ENCODE peak calls at places on chromosomes 6 and 20, in nine cellular contexts. P is A673, Y is fibroblast of lung, M is adrenal gland, G is uterus, S is cardiac muscle cell, D is HCT116, X is lower lobe of right lung, U is esophagus muscularis mucosa. L is an unnamed sample. For H3K4me1, the result is how much of the 10 kb centered on the place peaks cover.

GRCh38 chr20:44716309-44717106 is 1.3 kb downstream of the CCN5 start:
- DNase-seq in G (no peak), Y (no peak), D (no peak), X (peak), S (no peak), M (no peak), U (no peak), P (no peak), L (no peak)

GRCh38 chr6:308768-309167 is 16.5 kb downstream of the DUSP22 start:
- DNase-seq in Y (no peak), G (no peak), D (no peak), U (no peak), M (no peak), S (no peak), X (no peak), P (no peak), L (no peak)

GRCh38 chr20:61325718-61326117 is 73.7 kb downstream of the CDH4 start:
- DNase-seq in M (no peak), U (no peak), X (no peak), P (no peak), D (no peak), Y (no peak), S (no peak), G (no peak), L (no peak)

GRCh38 chr6:14068133-14068532 is 49.4 kb upstream of the CD83 start:
- DNase-seq in S (no peak), G (no peak), Y (peak), X (no peak), M (no peak), D (no peak), U (no peak), P (no peak), L (no peak)

GRCh38 chr20:4791121-4791520 is 69.4 kb downstream of the PRND start:
- DNase-seq in M (no peak), U (no peak), X (no peak), Y (peak), P (no peak), D (no peak), G (no peak), S (no peak), L (no peak)

GRCh38 chr20:39049684-39050554 is 87.8 kb downstream of the DHX35 start:
- DNase-seq in G (peak), U (no peak), X (peak), D (peak), S (peak), Y (peak), P (peak), M (peak), L (peak)

GRCh38 chr20:44039741-44040140 is 125.1 kb downstream of the TOX2 start:
- DNase-seq in Y (no peak), M (no peak), D (no peak), X (no peak), S (no peak), P (no peak), G (no peak), U (no peak), L (no peak)

GRCh38 chr6:38570750-38571149 is 69.0 kb downstream of the BTBD9 start:
- DNase-seq in M (no peak), P (peak), X (no peak), U (no peak), S (peak), G (no peak), D (no peak), Y (peak), L (no peak)

GRCh38 chr6:148265058-148265457 is 77.6 kb upstream of the SASH1 start:
- DNase-seq in P (no peak), D (no peak), G (no peak), S (no peak), Y (no peak), X (no peak), M (no peak), U (no peak), L (no peak)

GRCh38 chr6:135002229-135002844 is 52.3 kb downstream of the HBS1L start:
- DNase-seq in D (peak), M (no peak), G (no peak), S (peak), X (no peak), Y (peak), P (peak), U (no peak), L (no peak)

GRCh38 chr6:168516941-168517741 is 76.2 kb downstream of the SMOC2 start:
- DNase-seq in P (no peak), M (no peak), D (no peak), G (no peak), X (no peak), S (no peak), U (no peak), Y (no peak), L (no peak)

GRCh38 chr20:24406761-24407550 is 62.5 kb upstream of the SYNDIG1 start:
- DNase-seq in P (no peak), M (no peak), Y (peak), U (peak), D (no peak), S (no peak), X (no peak), G (no peak), L (no peak)

GRCh38 chr20:18679020-18679419 is 91.2 kb downstream of the DTD1 start:
- DNase-seq in M (no peak), Y (peak), G (no peak), S (no peak), U (no peak), P (no peak), X (no peak), D (no peak), L (no peak)

GRCh38 chr20:51237278-51237677 is 214.4 kb upstream of the KCNG1 start:
- DNase-seq in D (no peak), U (no peak), Y (no peak), M (no peak), S (no peak), P (no peak), X (no peak), G (no peak), L (no peak)

GRCh38 chr6:16964553-16965499 is 137.0 kb upstream of the STMND1 start:
- DNase-seq in S (peak), U (peak), G (peak), P (peak), D (peak), M (peak), Y (peak), X (peak), L (peak)

GRCh38 chr6:143962644-143962929 is 45.5 kb downstream of the PLAGL1 start:
- DNase-seq in U (no peak), S (no peak), X (no peak), M (no peak), Y (peak), G (peak), P (peak), D (no peak), L (no peak)

GRCh38 chr20:10185741-10186558 is 32.7 kb upstream of the SNAP25 start:
- DNase-seq in P (no peak), S (no peak), X (no peak), G (no peak), D (no peak), U (no peak), M (peak), Y (peak), L (no peak)

GRCh38 chr6:158688860-158689259 is 39.0 kb downstream of the SYTL3 start:
- DNase-seq in M (no peak), P (no peak), U (no peak), Y (no peak), X (no peak), D (no peak), G (no peak), S (no peak), L (no peak)

GRCh38 chr6:36743538-36744441 is 46.2 kb downstream of the RAB44 start:
- DNase-seq in U (no peak), G (no peak), M (no peak), Y (no peak), D (no peak), S (no peak), P (no peak), X (no peak), L (peak)

GRCh38 chr6:128028183-128028582 is 127.3 kb upstream of the THEMIS start:
- DNase-seq in S (no peak), Y (no peak), M (no peak), P (no peak), X (no peak), U (no peak), G (no peak), D (no peak), L (no peak)

GRCh38 chr6:15283986-15284361 is 38.1 kb downstream of the JARID2 start:
- DNase-seq in Y (no peak), G (no peak), U (no peak), D (no peak), M (no peak), P (no peak), S (no peak), X (no peak), L (no peak)

GRCh38 chr6:35942355-35942754 is 21.5 kb upstream of the SRPK1 start:
- DNase-seq in Y (no peak), X (no peak), U (no peak), D (no peak), S (no peak), P (no peak), G (no peak), M (no peak), L (no peak)

GRCh38 chr6:126170433-126170832 is 169.5 kb upstream of the CENPW start:
- DNase-seq in X (no peak), M (no peak), S (no peak), Y (no peak), U (peak), G (no peak), D (no peak), P (no peak), L (no peak)

GRCh38 chr6:126167726-126168125 is 172.2 kb upstream of the CENPW start:
- DNase-seq in P (no peak), G (no peak), S (no peak), M (no peak), D (no peak), X (no peak), Y (peak), U (no peak), L (no peak)

GRCh38 chr6:126174697-126175096 is 165.2 kb upstream of the CENPW start:
- DNase-seq in X (no peak), U (no peak), Y (no peak), S (no peak), P (no peak), M (no peak), D (no peak), G (no peak), L (no peak)

GRCh38 chr6:126172151-126172550 is 167.8 kb upstream of the CENPW start:
- DNase-seq in U (no peak), G (no peak), S (no peak), D (no peak), Y (no peak), M (no peak), X (no peak), P (no peak), L (no peak)

GRCh38 chr6:126170875-126171489 is 168.9 kb upstream of the CENPW start:
- DNase-seq in Y (peak), U (peak), D (no peak), M (peak), G (no peak), X (no peak), S (peak), P (peak), L (peak)
- TF ChIP-seq CTCF in Y (peak), U (no peak), D (peak), M (peak), G (no peak), X (peak), S (peak), P (peak), L (no peak)

GRCh38 chr6:7672066-7673062 is 53.5 kb upstream of the BMP6 start:
- DNase-seq in S (no peak), Y (peak), P (no peak), M (no peak), G (no peak), X (no peak), D (no peak), U (no peak), L (no peak)

GRCh38 chr6:7674291-7674690 is 51.6 kb upstream of the BMP6 start:
- DNase-seq in D (no peak), M (no peak), U (no peak), P (no peak), G (no peak), Y (no peak), S (no peak), X (no peak), L (no peak)

GRCh38 chr6:7671581-7671980 is 54.3 kb upstream of the BMP6 start:
- DNase-seq in D (no peak), X (no peak), M (no peak), S (no peak), U (no peak), P (no peak), Y (peak), G (no peak), L (no peak)

GRCh38 chr6:7671076-7671475 is 54.8 kb upstream of the BMP6 start:
- DNase-seq in X (no peak), M (no peak), D (no peak), S (no peak), G (no peak), Y (peak), U (no peak), P (peak), L (no peak)

DNA sequence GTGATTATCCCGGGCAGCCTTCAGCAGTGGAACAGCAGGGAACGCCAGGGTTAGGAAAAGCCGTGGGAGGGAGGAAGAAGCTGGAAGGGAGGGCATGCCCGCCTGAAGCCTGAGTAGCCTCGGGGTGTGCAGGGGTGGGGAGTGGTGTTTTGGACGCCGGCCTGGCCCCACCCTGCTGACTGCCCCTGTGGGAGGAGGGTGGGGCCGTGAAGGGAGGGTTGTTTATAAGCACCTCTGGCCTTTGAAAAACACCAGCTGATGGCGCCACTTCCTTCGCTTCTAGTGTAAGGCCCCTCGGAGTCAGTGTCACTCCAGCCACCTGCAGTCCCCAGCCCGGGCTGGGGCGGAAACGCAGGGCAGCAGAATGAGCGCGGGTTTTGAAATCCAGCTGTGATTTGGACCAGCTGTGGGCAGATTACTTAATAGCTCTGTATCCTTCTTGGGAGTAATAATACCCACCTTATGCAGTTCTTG is 52.8 kb upstream of the BMP6 start:
- DNase-seq in Y (peak), G (peak), P (peak), S (peak), X (peak), U (no peak), D (peak), M (no peak), L (peak)
- H3K4me3 ChIP-seq in Y (peak), G (no peak), P (no peak), S (no peak), X (peak), U (peak), D (no peak), M (no peak), L (no peak)

GRCh38 chr20:32527447-32528055 is 57.6 kb downstream of the NOL4L start:
- DNase-seq in M (no peak), D (no peak), P (no peak), X (peak), S (no peak), G (no peak), Y (no peak), U (no peak), L (no peak)
- H3K4me1 ChIP-seq in M (under half), D (under half), P (under half), X (under half), S (under half), G (under half), Y (under half), U (under half), L (under half)

DNA sequence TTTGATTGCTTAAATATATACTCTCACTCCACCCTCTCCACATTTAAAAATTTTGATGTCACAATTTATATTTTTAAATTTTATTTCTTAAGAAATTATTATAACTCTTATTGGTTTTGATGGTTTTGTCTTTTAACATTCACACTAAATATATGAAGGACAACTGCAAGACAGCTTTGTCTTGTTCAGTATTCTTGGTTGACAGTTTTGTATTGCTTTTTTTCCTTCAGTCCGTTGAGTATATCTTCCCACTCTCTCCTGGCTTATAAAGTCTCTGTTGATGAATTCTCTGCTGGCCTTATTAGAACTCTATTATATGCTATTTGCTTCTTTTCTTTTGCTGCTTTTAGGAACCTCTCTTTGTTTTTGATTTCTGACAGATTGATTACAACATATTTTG is 392.2 kb downstream of the C6orf118 start:
- DNase-seq in Y (no peak), P (no peak), M (no peak), S (no peak), X (no peak), D (no peak), G (no peak), U (no peak), L (no peak)
- TF ChIP-seq CTCF in Y (no peak), P (no peak), M (no peak), S (no peak), X (no peak), D (no peak), G (no peak), U (no peak), L (no peak)

GRCh38 chr20:48737463-48738093 is 90.2 kb downstream of the PREX1 start:
- DNase-seq in X (no peak), D (no peak), Y (no peak), M (no peak), U (no peak), P (no peak), G (no peak), S (no peak), L (no peak)

GRCh38 chr20:48738094-48738398 is 89.8 kb downstream of the PREX1 start:
- DNase-seq in U (no peak), M (no peak), D (no peak), X (no peak), Y (no peak), P (no peak), S (no peak), G (no peak), L (no peak)

GRCh38 chr20:48739395-48740268 is 88.2 kb downstream of the PREX1 start:
- DNase-seq in G (no peak), X (no peak), S (no peak), U (no peak), Y (no peak), D (no peak), P (no peak), M (no peak), L (no peak)

GRCh38 chr20:48740269-48740603 is 87.6 kb downstream of the PREX1 start:
- DNase-seq in M (no peak), S (no peak), D (no peak), U (no peak), Y (no peak), P (no peak), X (no peak), G (no peak), L (no peak)

GRCh38 chr20:48738399-48739304 is 89.1 kb downstream of the PREX1 start:
- DNase-seq in Y (no peak), D (no peak), S (peak), U (no peak), M (no peak), P (no peak), G (no peak), X (no peak), L (no peak)
- H3K4me3 ChIP-seq in Y (no peak), D (no peak), S (no peak), U (no peak), M (no peak), P (no peak), G (no peak), X (no peak), L (no peak)

GRCh38 chr6:25010917-25011625 is 75.3 kb upstream of the RIPOR2 start:
- DNase-seq in P (no peak), X (no peak), Y (peak), S (no peak), D (no peak), M (no peak), G (no peak), U (no peak), L (no peak)

GRCh38 chr6:25007269-25007699 is 71.5 kb upstream of the RIPOR2 start:
- DNase-seq in S (no peak), X (no peak), G (no peak), P (no peak), M (no peak), D (no peak), U (no peak), Y (no peak), L (no peak)

GRCh38 chr6:25008707-25009106 is 72.9 kb upstream of the RIPOR2 start:
- DNase-seq in U (no peak), S (no peak), G (no peak), X (no peak), P (no peak), Y (no peak), D (no peak), M (no peak), L (no peak)

GRCh38 chr6:25010166-25010565 is 74.4 kb upstream of the RIPOR2 start:
- DNase-seq in Y (no peak), X (no peak), M (no peak), D (no peak), P (no peak), S (no peak), U (no peak), G (no peak), L (no peak)

GRCh38 chr6:25009351-25009750 is 73.6 kb upstream of the RIPOR2 start:
- DNase-seq in S (no peak), G (no peak), M (no peak), U (no peak), X (no peak), D (no peak), P (no peak), Y (no peak), L (no peak)
- H3K4me1 ChIP-seq in S (under half), G (under half), M (under half), U (under half), X (under half), D (under half), P (under half), Y (under half), L (under half)

L was measured in mucosa of descending colon.